ENCODE peak calls at places on chromosome 18, in four cellular contexts. One of them, this sample, is unnamed. For H3K36me3 and H3K27me3, the result is how much of the 10 kb centered on the place peaks cover.

GRCh38 chr18:32769242-32770180 is 3.3 kb downstream of the KLHL14 start:
- DNase-seq in tibial nerve: no peak
- DNase-seq in upper lobe of left lung: no peak
- DNase-seq in endodermal cell: peak
- DNase-seq in this sample: peak

GRCh38 chr18:63446266-63446665 is 24.0 kb upstream of the VPS4B start:
- DNase-seq in upper lobe of left lung: no peak
- DNase-seq in endodermal cell: no peak
- DNase-seq in tibial nerve: no peak
- DNase-seq in this sample: no peak

GRCh38 chr18:33034941-33035340 is 262.1 kb upstream of the KLHL14 start:
- DNase-seq in endodermal cell: no peak
- DNase-seq in upper lobe of left lung: no peak
- DNase-seq in tibial nerve: no peak
- DNase-seq in this sample: no peak

GRCh38 chr18:70197844-70198243 is 7.6 kb downstream of the RTTN start:
- DNase-seq in endodermal cell: no peak
- DNase-seq in upper lobe of left lung: no peak
- DNase-seq in tibial nerve: no peak
- DNase-seq in this sample: no peak

GRCh38 chr18:8097942-8098341 is 511.3 kb upstream of the RAB12 start:
- DNase-seq in upper lobe of left lung: no peak
- DNase-seq in endodermal cell: no peak
- DNase-seq in tibial nerve: no peak
- DNase-seq in this sample: no peak

GRCh38 chr18:68428026-68428425 is 286.9 kb downstream of the TMX3 start:
- DNase-seq in endodermal cell: no peak
- DNase-seq in upper lobe of left lung: no peak
- DNase-seq in tibial nerve: no peak
- DNase-seq in this sample: no peak

GRCh38 chr18:69102959-69103358 is 297.7 kb upstream of the DOK6 start:
- DNase-seq in tibial nerve: no peak
- DNase-seq in upper lobe of left lung: no peak
- DNase-seq in endodermal cell: no peak
- DNase-seq in this sample: no peak

GRCh38 chr18:6741290-6741689 is 11.8 kb downstream of the ARHGAP28 start:
- DNase-seq in tibial nerve: peak
- DNase-seq in upper lobe of left lung: no peak
- DNase-seq in endodermal cell: no peak
- DNase-seq in this sample: no peak

GRCh38 chr18:5510109-5510846 is 33.5 kb downstream of the EPB41L3 start:
- DNase-seq in tibial nerve: no peak
- DNase-seq in upper lobe of left lung: no peak
- DNase-seq in endodermal cell: no peak
- DNase-seq in this sample: no peak

GRCh38 chr18:35334183-35334582 is 10.0 kb downstream of the ZNF24 start:
- DNase-seq in upper lobe of left lung: no peak
- DNase-seq in tibial nerve: no peak
- DNase-seq in endodermal cell: no peak
- DNase-seq in this sample: no peak
- H3K36me3 ChIP-seq in upper lobe of left lung: half or more
- H3K36me3 ChIP-seq in tibial nerve: under half
- H3K36me3 ChIP-seq in endodermal cell: half or more
- H3K36me3 ChIP-seq in this sample: under half

DNA sequence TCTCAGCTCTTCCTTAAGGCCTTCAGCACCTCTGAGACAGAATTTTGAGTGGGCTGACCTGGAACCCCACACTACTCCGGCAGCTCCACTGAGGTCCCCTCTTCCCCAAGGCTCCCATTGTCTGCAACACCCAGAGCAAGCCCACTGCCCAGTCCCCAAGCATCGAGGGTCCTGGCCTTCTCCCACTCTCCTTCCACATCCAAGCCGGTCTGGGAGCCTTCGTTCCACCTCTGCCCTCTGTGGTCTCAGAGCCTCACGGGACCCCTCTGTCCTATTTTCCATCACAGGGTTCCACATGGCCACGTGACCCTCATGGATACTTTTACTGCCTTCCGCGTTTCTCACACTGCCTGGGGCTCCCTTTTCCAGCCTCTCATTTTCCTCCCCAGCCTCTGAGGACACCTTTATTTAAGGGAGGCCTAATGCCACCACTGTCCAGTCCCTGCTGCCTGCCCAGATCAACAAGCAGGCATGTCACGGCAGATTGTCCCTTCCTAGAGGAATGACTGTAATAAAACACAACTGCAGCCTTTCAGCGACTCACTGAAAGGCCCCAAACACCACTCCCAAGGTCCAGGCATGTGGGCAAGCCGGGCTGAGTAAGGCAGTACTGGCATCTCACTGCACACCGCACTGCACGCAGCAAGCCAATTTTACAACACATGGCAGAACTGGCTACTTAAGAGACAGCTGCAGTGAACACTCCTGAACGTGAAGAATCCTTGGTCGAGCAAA is 7.9 kb upstream of the SALL3 start:
- DNase-seq in upper lobe of left lung: no peak
- DNase-seq in endodermal cell: no peak
- DNase-seq in tibial nerve: no peak
- DNase-seq in this sample: no peak
- H3K27me3 ChIP-seq in upper lobe of left lung: under half
- H3K27me3 ChIP-seq in endodermal cell: half or more
- H3K27me3 ChIP-seq in tibial nerve: under half
- H3K27me3 ChIP-seq in this sample: under half

GRCh38 chr18:10265560-10266235 is 188.7 kb upstream of the APCDD1 start:
- DNase-seq in endodermal cell: no peak
- DNase-seq in upper lobe of left lung: no peak
- DNase-seq in tibial nerve: no peak
- DNase-seq in this sample: no peak

GRCh38 chr18:10269226-10269625 is 185.2 kb upstream of the APCDD1 start:
- DNase-seq in upper lobe of left lung: no peak
- DNase-seq in endodermal cell: no peak
- DNase-seq in tibial nerve: no peak
- DNase-seq in this sample: no peak

GRCh38 chr18:10264260-10264659 is 190.2 kb upstream of the APCDD1 start:
- DNase-seq in endodermal cell: no peak
- DNase-seq in tibial nerve: no peak
- DNase-seq in upper lobe of left lung: no peak
- DNase-seq in this sample: no peak

GRCh38 chr18:10270160-10270571 is 184.3 kb upstream of the APCDD1 start:
- DNase-seq in upper lobe of left lung: no peak
- DNase-seq in tibial nerve: peak
- DNase-seq in endodermal cell: no peak
- DNase-seq in this sample: no peak

DNA sequence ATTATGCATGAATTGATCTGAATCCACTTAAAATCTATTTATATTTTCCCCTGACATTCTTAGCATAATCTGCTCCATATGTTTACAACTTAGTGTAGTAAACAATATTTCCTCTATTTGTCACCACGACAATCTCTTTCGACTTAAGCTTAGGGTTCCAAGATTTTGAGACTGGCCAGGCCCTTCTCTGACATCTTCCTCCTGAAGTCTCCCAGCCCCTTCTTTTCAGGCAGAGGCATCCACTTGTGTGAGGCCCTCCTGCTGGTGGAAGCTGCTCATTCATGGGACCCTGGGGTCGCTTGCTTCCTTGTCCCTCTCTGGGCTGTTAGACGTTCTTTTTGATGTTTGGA is 188.2 kb upstream of the APCDD1 start:
- DNase-seq in tibial nerve: no peak
- DNase-seq in upper lobe of left lung: no peak
- DNase-seq in endodermal cell: no peak
- DNase-seq in this sample: no peak
- TF ChIP-seq CTCF in tibial nerve: no peak
- TF ChIP-seq CTCF in upper lobe of left lung: no peak
- TF ChIP-seq CTCF in endodermal cell: no peak
- TF ChIP-seq CTCF in this sample: no peak

DNA sequence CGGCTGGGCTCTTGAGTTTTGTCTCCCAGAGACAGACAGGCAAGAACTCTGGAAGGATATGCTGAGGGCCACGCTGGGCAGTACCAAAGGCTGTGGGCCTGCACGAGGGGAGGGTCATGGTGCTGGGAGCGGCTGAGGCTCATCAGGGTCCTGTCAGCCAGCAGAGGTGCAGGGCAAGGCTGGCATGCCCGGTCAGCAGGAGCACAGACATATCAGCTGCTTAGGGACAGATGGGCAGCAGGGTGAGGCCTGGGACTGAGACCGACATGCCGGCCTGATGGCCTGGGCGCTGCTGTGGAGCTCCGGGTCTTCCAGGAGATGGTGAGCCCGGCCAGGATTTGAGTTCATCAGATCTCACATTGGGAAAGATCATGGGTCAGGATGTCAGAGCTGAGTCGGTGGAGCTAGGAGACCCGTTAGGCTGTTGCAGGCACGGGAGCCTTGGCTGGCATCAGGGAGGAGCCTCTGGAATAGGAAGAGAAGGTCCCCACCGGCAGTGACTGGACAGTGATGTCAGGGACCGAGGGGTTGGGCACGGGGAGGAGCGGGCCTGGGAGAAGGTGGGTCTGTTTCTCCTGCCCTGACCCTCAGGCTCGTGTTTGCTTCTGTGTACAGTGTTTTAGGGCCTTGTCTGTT is 18.8 kb downstream of the CNDP2 start:
- DNase-seq in upper lobe of left lung: no peak
- DNase-seq in tibial nerve: no peak
- DNase-seq in endodermal cell: no peak
- DNase-seq in this sample: no peak
- H3K36me3 ChIP-seq in upper lobe of left lung: half or more
- H3K36me3 ChIP-seq in tibial nerve: half or more
- H3K36me3 ChIP-seq in endodermal cell: half or more
- H3K36me3 ChIP-seq in this sample: half or more

GRCh38 chr18:21242141-21243040 is at the start of gene GREB1L:
- DNase-seq in tibial nerve: no peak
- DNase-seq in endodermal cell: peak
- DNase-seq in upper lobe of left lung: no peak
- DNase-seq in this sample: peak
- H3K27me3 ChIP-seq in tibial nerve: under half
- H3K27me3 ChIP-seq in endodermal cell: half or more
- H3K27me3 ChIP-seq in upper lobe of left lung: under half
- H3K27me3 ChIP-seq in this sample: under half

DNA sequence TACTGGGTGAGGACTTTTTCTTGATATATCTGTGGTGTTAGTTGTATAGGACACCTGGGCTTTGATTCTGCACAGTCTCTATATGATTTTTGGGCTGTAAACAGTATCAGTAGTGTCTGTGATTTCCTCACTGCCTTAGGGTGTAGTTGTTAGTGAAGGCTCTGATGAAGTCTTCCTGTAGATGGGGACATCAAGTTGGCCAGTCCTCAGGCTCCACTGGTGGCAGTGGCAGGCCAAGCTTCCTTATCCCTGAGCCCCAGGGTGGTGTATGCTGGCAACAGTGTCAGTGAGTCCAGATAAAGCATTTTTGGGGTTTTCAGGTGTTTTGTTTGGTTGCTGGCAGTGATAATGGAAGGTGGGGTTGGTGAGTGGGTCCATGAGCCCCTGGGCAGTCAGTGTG is 961.4 kb downstream of the DSC3 start:
- DNase-seq in upper lobe of left lung: no peak
- DNase-seq in endodermal cell: peak
- DNase-seq in tibial nerve: no peak
- DNase-seq in this sample: no peak
- TF ChIP-seq CTCF in upper lobe of left lung: no peak
- TF ChIP-seq CTCF in endodermal cell: peak
- TF ChIP-seq CTCF in tibial nerve: no peak
- TF ChIP-seq CTCF in this sample: no peak

GRCh38 chr18:54202851-54203250 is 21.6 kb downstream of the MBD2 start:
- DNase-seq in endodermal cell: no peak
- DNase-seq in upper lobe of left lung: no peak
- DNase-seq in tibial nerve: no peak
- DNase-seq in this sample: no peak

GRCh38 chr18:54193786-54194185 is 30.7 kb downstream of the MBD2 start:
- DNase-seq in endodermal cell: no peak
- DNase-seq in tibial nerve: no peak
- DNase-seq in upper lobe of left lung: no peak
- DNase-seq in this sample: no peak

GRCh38 chr18:54192415-54192814 is 32.1 kb downstream of the MBD2 start:
- DNase-seq in endodermal cell: no peak
- DNase-seq in upper lobe of left lung: no peak
- DNase-seq in tibial nerve: no peak
- DNase-seq in this sample: no peak

GRCh38 chr18:54192900-54193299 is 31.6 kb downstream of the MBD2 start:
- DNase-seq in endodermal cell: no peak
- DNase-seq in upper lobe of left lung: no peak
- DNase-seq in tibial nerve: no peak
- DNase-seq in this sample: no peak

GRCh38 chr18:54197747-54198411 is 26.6 kb downstream of the MBD2 start:
- DNase-seq in endodermal cell: no peak
- DNase-seq in upper lobe of left lung: no peak
- DNase-seq in tibial nerve: no peak
- DNase-seq in this sample: no peak
- H3K36me3 ChIP-seq in endodermal cell: under half
- H3K36me3 ChIP-seq in upper lobe of left lung: under half
- H3K36me3 ChIP-seq in tibial nerve: under half
- H3K36me3 ChIP-seq in this sample: under half

DNA sequence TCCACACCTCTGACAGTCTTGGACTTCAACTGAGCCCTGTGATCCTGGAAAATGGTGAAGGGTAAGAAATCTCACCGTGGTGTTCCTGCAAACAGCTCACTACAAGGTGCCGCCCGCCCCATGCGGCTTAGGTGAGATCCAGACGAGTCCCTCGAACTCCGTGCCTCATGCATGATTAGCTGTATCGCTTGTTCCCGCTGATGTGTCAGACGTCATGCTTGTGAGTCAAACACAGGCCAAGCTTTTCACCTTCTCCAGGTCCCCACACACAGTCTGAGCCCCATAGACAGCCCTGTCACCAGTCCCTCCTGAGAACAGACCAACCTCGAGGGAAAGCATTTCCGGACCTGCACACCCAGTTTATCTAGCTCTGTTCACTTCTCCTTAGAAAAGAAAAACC is 740.5 kb downstream of the GALR1 start:
- DNase-seq in upper lobe of left lung: no peak
- DNase-seq in tibial nerve: no peak
- DNase-seq in endodermal cell: no peak
- DNase-seq in this sample: no peak
- H3K27me3 ChIP-seq in upper lobe of left lung: under half
- H3K27me3 ChIP-seq in tibial nerve: under half
- H3K27me3 ChIP-seq in endodermal cell: under half
- H3K27me3 ChIP-seq in this sample: under half

DNA sequence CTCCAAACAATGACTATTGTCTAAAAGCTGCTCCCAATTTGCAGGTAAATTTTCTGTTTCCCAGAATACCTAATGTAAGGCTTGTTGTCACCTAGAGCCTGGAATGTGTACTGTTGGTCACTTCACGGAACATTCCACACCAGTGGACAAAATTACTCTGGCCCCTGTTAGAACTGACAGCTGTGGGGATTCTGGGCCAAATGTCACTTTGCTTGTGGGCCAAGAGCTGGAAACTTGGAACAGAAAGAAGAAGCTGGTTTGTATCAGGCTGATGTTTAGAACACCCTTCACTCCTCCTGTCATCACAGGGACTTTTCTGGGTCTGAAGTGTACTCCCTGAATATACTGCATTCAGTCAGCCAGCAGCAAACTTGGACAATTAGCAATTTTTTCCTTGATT is 495.6 kb upstream of the SYT4 start:
- DNase-seq in endodermal cell: no peak
- DNase-seq in tibial nerve: no peak
- DNase-seq in upper lobe of left lung: no peak
- DNase-seq in this sample: no peak
- TF ChIP-seq CTCF in endodermal cell: peak
- TF ChIP-seq CTCF in tibial nerve: no peak
- TF ChIP-seq CTCF in upper lobe of left lung: no peak
- TF ChIP-seq CTCF in this sample: no peak

This sample was measured in GM06990.